ENCODE peak calls at places on chromosomes 4 and X, in four cellular contexts. P is OCI-LY7, J is left ventricle myocardium inferior, L is ascending aorta. Y is an unnamed sample.
A peak's percentile ranks its signal among the peaks of the same experiment; 100 is the strongest.

GRCh38 chrX:74251006-74251930 is 52.7 kb upstream of the ZCCHC13 start:
- DNase-seq in P (no peak), J (no peak), L (no peak), Y (peak; percentile 56)

GRCh38 chrX:154059231-154059630 is 38.3 kb downstream of the MECP2 start:
- DNase-seq in P (no peak), J (no peak), L (no peak), Y (no peak)

GRCh38 chr4:153258750-153259149 is 54.5 kb downstream of the TRIM2 start:
- DNase-seq in P (no peak), J (no peak), L (no peak), Y (no peak)

GRCh38 chrX:132409780-132410556 is 78.9 kb downstream of the MBNL3 start:
- DNase-seq in P (no peak), J (no peak), L (no peak), Y (no peak)

GRCh38 chr4:4432341-4433125 is 45.6 kb downstream of the NSG1 start:
- DNase-seq in P (no peak), J (no peak), L (no peak), Y (no peak)

GRCh38 chr4:128516568-128516967 is 229.0 kb upstream of the PGRMC2 start:
- DNase-seq in P (no peak), J (no peak), L (no peak), Y (no peak)

GRCh38 chrX:54494970-54495813 is 842 bp downstream of the FGD1 start:
- DNase-seq in P (no peak), J (no peak), L (no peak), Y (peak; percentile 33)

GRCh38 chrX:104568304-104568915 is 2.4 kb downstream of the IL1RAPL2 start:
- DNase-seq in P (no peak), J (no peak), L (no peak), Y (no peak)

GRCh38 chr4:147117400-147117799 is 171.7 kb upstream of the TTC29 start:
- DNase-seq in P (no peak), J (no peak), L (no peak), Y (no peak)

GRCh38 chr4:13642576-13642975 is 15.1 kb upstream of the BOD1L1 start:
- DNase-seq in P (no peak), J (no peak), L (no peak), Y (peak; percentile 46)

GRCh38 chr4:93648258-93648657 is 180.3 kb upstream of the ATOH1 start:
- DNase-seq in P (no peak), J (no peak), L (no peak), Y (no peak)

GRCh38 chrX:12949927-12950656 is 24.8 kb upstream of the TMSB4X start:
- DNase-seq in P (peak; percentile 84), J (peak; percentile 71), L (peak; percentile 93), Y (peak; percentile 81)

GRCh38 chr4:102799816-102800215 is 27.5 kb downstream of the UBE2D3 start:
- DNase-seq in P (no peak), J (no peak), L (no peak), Y (no peak)

GRCh38 chr4:44162538-44163270 is 285.9 kb downstream of the KCTD8 start:
- DNase-seq in P (no peak), J (no peak), L (no peak), Y (no peak)

GRCh38 chr4:155271557-155271956 is 63.1 kb downstream of the NPY2R start:
- DNase-seq in P (no peak), J (no peak), L (no peak), Y (peak; percentile 23)

GRCh38 chrX:346034-346813 is 27.6 kb upstream of the GTPBP6 start:
- DNase-seq in P (no peak), J (peak; percentile 12), L (no peak), Y (no peak)

GRCh38 chrX:50115973-50116372 is 84.8 kb downstream of the AKAP4 start:
- DNase-seq in P (no peak), J (no peak), L (no peak), Y (no peak)

GRCh38 chrX:24241822-24242648 is 71.8 kb downstream of the SUPT20HL2 start:
- DNase-seq in P (peak; percentile 62), J (no peak), L (no peak), Y (peak; percentile 58)

GRCh38 chr4:185914583-185915199 is 102.7 kb upstream of the SORBS2 start:
- DNase-seq in P (no peak), J (no peak), L (no peak), Y (no peak)

GRCh38 chrX:68807818-68808217 is 21.0 kb upstream of the EFNB1 start:
- DNase-seq in P (no peak), J (no peak), L (no peak), Y (peak; percentile 57)
- TF ChIP-seq CTCF in P (no peak), J (peak; percentile 63), L (no peak), Y (peak; percentile 42)

DNA sequence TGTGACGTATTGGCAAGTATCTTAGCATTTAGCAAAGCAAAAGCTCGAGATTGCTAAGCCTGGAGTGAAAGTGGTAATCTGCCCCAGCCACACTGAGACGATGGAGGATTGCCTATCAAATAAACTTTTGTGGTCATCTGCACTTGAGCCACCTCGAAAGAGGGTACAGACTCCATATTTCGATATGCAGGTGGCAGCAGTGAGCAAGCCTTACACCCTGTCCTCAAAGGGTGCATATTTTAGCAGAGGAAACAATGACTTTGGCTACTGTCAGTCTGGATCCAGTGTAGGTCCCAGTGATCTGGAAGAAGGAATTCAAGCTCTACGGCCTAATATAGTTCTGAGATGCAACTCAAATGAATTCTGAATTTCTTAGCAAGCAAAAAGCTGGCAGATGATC is 153.9 kb downstream of the ATG4A start:
- DNase-seq in P (no peak), J (no peak), L (no peak), Y (peak; percentile 13)
- TF ChIP-seq CTCF in P (peak; percentile 34), J (no peak), L (no peak), Y (no peak)

GRCh38 chrX:70979136-70979762 is 48.4 kb upstream of the SLC7A3 start:
- DNase-seq in P (no peak), J (no peak), L (no peak), Y (peak; percentile 25)
- TF ChIP-seq CTCF in P (peak; percentile 41), J (peak; percentile 35), L (no peak), Y (peak; percentile 27)

DNA sequence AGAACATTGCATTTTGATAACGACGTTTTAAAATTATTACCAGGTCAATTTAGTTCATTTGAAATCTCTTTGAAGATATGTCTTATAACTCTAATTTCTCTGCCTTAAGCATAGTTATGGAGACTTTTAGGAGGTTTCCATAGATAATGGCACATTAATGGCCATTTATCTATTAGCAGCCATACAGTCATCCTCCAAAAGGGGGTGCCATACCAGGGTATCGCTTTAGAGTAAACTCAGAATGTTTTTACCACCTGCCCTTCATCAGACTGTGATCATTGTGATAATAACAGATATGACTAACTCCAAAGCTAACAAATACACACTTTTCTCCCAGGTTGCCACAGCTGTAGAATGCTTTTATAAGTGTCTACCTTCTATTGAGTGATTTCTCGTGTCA is 461.5 kb downstream of the FSTL5 start:
- DNase-seq in P (no peak), J (no peak), L (no peak), Y (no peak)
- TF ChIP-seq CTCF in P (peak; percentile 59), J (no peak), L (no peak), Y (no peak)

GRCh38 chr4:1813915-1814314 is 20.8 kb downstream of the FGFR3 start:
- DNase-seq in P (no peak), J (no peak), L (no peak), Y (no peak)
- TF ChIP-seq CTCF in P (peak; percentile 31), J (no peak), L (no peak), Y (no peak)